ENCODE peak calls at places on chromosomes 3 and 15, in six cellular contexts. One of them, this sample, is unnamed.

GRCh38 chr3:157155591-157155990 is 4.4 kb downstream of the CCNL1 start:
- DNase-seq in Panc1: no peak
- DNase-seq in ovary: no peak
- DNase-seq in fibroblast of mammary gland: no peak
- DNase-seq in Caco-2: no peak
- DNase-seq in thyroid gland: no peak
- DNase-seq in this sample: no peak

GRCh38 chr3:47024932-47025331 is 45.5 kb downstream of the NBEAL2 start:
- DNase-seq in Panc1: no peak
- DNase-seq in ovary: no peak
- DNase-seq in fibroblast of mammary gland: peak
- DNase-seq in Caco-2: no peak
- DNase-seq in thyroid gland: no peak
- DNase-seq in this sample: no peak

GRCh38 chr3:173660645-173661299 is 263.2 kb downstream of the NLGN1 start:
- DNase-seq in Panc1: no peak
- DNase-seq in ovary: no peak
- DNase-seq in fibroblast of mammary gland: no peak
- DNase-seq in Caco-2: no peak
- DNase-seq in thyroid gland: peak
- DNase-seq in this sample: no peak

GRCh38 chr3:149610351-149611105 is 47.3 kb downstream of the WWTR1 start:
- DNase-seq in Panc1: no peak
- DNase-seq in ovary: no peak
- DNase-seq in fibroblast of mammary gland: no peak
- DNase-seq in Caco-2: no peak
- DNase-seq in thyroid gland: peak
- DNase-seq in this sample: no peak

GRCh38 chr15:36887214-36888017 is 212.9 kb downstream of the MEIS2 start:
- DNase-seq in Panc1: no peak
- DNase-seq in ovary: no peak
- DNase-seq in fibroblast of mammary gland: no peak
- DNase-seq in Caco-2: no peak
- DNase-seq in thyroid gland: no peak
- DNase-seq in this sample: no peak

GRCh38 chr15:40192942-40193341 is 32.1 kb downstream of the BUB1B start:
- DNase-seq in Panc1: no peak
- DNase-seq in ovary: no peak
- DNase-seq in fibroblast of mammary gland: peak
- DNase-seq in Caco-2: no peak
- DNase-seq in thyroid gland: no peak
- DNase-seq in this sample: no peak

GRCh38 chr3:174376346-174376745 is 482.8 kb upstream of the NAALADL2 start:
- DNase-seq in Panc1: no peak
- DNase-seq in ovary: no peak
- DNase-seq in fibroblast of mammary gland: peak
- DNase-seq in Caco-2: no peak
- DNase-seq in thyroid gland: no peak
- DNase-seq in this sample: no peak

GRCh38 chr15:40766194-40766830 is 2.4 kb downstream of the GCHFR start:
- DNase-seq in Panc1: no peak
- DNase-seq in ovary: no peak
- DNase-seq in fibroblast of mammary gland: peak
- DNase-seq in Caco-2: no peak
- DNase-seq in thyroid gland: no peak
- DNase-seq in this sample: no peak

GRCh38 chr15:65530318-65531111 is at the start of gene HACD3:
- DNase-seq in Panc1: no peak
- DNase-seq in ovary: peak
- DNase-seq in fibroblast of mammary gland: peak
- DNase-seq in Caco-2: peak
- DNase-seq in thyroid gland: peak
- DNase-seq in this sample: peak

GRCh38 chr3:128787256-128788253 is 61.6 kb downstream of the RAB7A start:
- DNase-seq in Panc1: peak
- DNase-seq in ovary: no peak
- DNase-seq in fibroblast of mammary gland: peak
- DNase-seq in Caco-2: peak
- DNase-seq in thyroid gland: peak
- DNase-seq in this sample: peak

GRCh38 chr3:31704651-31705179 is 172.0 kb downstream of the STT3B start:
- DNase-seq in Panc1: no peak
- DNase-seq in ovary: no peak
- DNase-seq in fibroblast of mammary gland: peak
- DNase-seq in Caco-2: no peak
- DNase-seq in thyroid gland: peak
- DNase-seq in this sample: no peak

GRCh38 chr3:99948467-99949089 is 130.9 kb downstream of the CMSS1 start:
- DNase-seq in Panc1: no peak
- DNase-seq in ovary: no peak
- DNase-seq in fibroblast of mammary gland: no peak
- DNase-seq in Caco-2: no peak
- DNase-seq in thyroid gland: no peak
- DNase-seq in this sample: no peak

GRCh38 chr3:1987983-1988382 is 110.7 kb upstream of the CNTN4 start:
- DNase-seq in Panc1: no peak
- DNase-seq in ovary: no peak
- DNase-seq in fibroblast of mammary gland: peak
- DNase-seq in Caco-2: peak
- DNase-seq in thyroid gland: peak
- DNase-seq in this sample: no peak

GRCh38 chr3:188061133-188061532 is 92.8 kb upstream of the LPP start:
- DNase-seq in Panc1: no peak
- DNase-seq in ovary: no peak
- DNase-seq in fibroblast of mammary gland: peak
- DNase-seq in Caco-2: peak
- DNase-seq in thyroid gland: no peak
- DNase-seq in this sample: no peak

GRCh38 chr3:182092662-182093262 is 381.0 kb downstream of the SOX2 start:
- DNase-seq in Panc1: no peak
- DNase-seq in ovary: no peak
- DNase-seq in fibroblast of mammary gland: no peak
- DNase-seq in Caco-2: peak
- DNase-seq in thyroid gland: no peak
- DNase-seq in this sample: no peak

GRCh38 chr15:59830873-59831272 is 141.8 kb upstream of the BNIP2 start:
- DNase-seq in Panc1: no peak
- DNase-seq in ovary: no peak
- DNase-seq in fibroblast of mammary gland: no peak
- DNase-seq in Caco-2: no peak
- DNase-seq in thyroid gland: no peak
- DNase-seq in this sample: no peak

GRCh38 chr3:73687081-73688004 is 62.6 kb upstream of the PDZRN3 start:
- DNase-seq in Panc1: no peak
- DNase-seq in ovary: no peak
- DNase-seq in fibroblast of mammary gland: peak
- DNase-seq in Caco-2: no peak
- DNase-seq in thyroid gland: no peak
- DNase-seq in this sample: no peak

GRCh38 chr3:186772886-186773417 is 10.4 kb upstream of the EIF4A2 start:
- DNase-seq in Panc1: no peak
- DNase-seq in ovary: peak
- DNase-seq in fibroblast of mammary gland: no peak
- DNase-seq in Caco-2: no peak
- DNase-seq in thyroid gland: peak
- DNase-seq in this sample: peak

GRCh38 chr3:69385033-69385722 is 710 bp downstream of the FRMD4B start:
- DNase-seq in Panc1: no peak
- DNase-seq in ovary: no peak
- DNase-seq in fibroblast of mammary gland: no peak
- DNase-seq in Caco-2: no peak
- DNase-seq in thyroid gland: no peak
- DNase-seq in this sample: no peak

GRCh38 chr15:33132722-33133345 is 61.7 kb downstream of the FMN1 start:
- DNase-seq in Panc1: peak
- DNase-seq in ovary: no peak
- DNase-seq in fibroblast of mammary gland: peak
- DNase-seq in Caco-2: peak
- DNase-seq in thyroid gland: peak
- DNase-seq in this sample: no peak

GRCh38 chr3:119034256-119035013 is at the start of gene IGSF11:
- DNase-seq in Panc1: no peak
- DNase-seq in ovary: peak
- DNase-seq in fibroblast of mammary gland: peak
- DNase-seq in Caco-2: peak
- DNase-seq in thyroid gland: peak
- DNase-seq in this sample: no peak
- H3K4me3 ChIP-seq in Panc1: peak
- H3K4me3 ChIP-seq in ovary: peak
- H3K4me3 ChIP-seq in fibroblast of mammary gland: peak
- H3K4me3 ChIP-seq in Caco-2: peak
- H3K4me3 ChIP-seq in thyroid gland: peak
- H3K4me3 ChIP-seq in this sample: peak

GRCh38 chr3:16211176-16211904 is 36.9 kb downstream of the GALNT15 start:
- DNase-seq in Panc1: no peak
- DNase-seq in ovary: no peak
- DNase-seq in fibroblast of mammary gland: no peak
- DNase-seq in Caco-2: no peak
- DNase-seq in thyroid gland: no peak
- DNase-seq in this sample: no peak
- TF ChIP-seq CTCF in Panc1: no peak
- TF ChIP-seq CTCF in ovary: no peak
- TF ChIP-seq CTCF in fibroblast of mammary gland: no peak
- TF ChIP-seq CTCF in Caco-2: no peak
- TF ChIP-seq CTCF in thyroid gland: no peak
- TF ChIP-seq CTCF in this sample: no peak

GRCh38 chr3:130895690-130896089 is 1.8 kb downstream of the ATP2C1 start:
- DNase-seq in Panc1: no peak
- DNase-seq in ovary: no peak
- DNase-seq in fibroblast of mammary gland: no peak
- DNase-seq in Caco-2: no peak
- DNase-seq in thyroid gland: no peak
- DNase-seq in this sample: no peak
- H3K4me3 ChIP-seq in Panc1: peak
- H3K4me3 ChIP-seq in ovary: no peak
- H3K4me3 ChIP-seq in fibroblast of mammary gland: peak
- H3K4me3 ChIP-seq in Caco-2: peak
- H3K4me3 ChIP-seq in thyroid gland: no peak
- H3K4me3 ChIP-seq in this sample: peak

DNA sequence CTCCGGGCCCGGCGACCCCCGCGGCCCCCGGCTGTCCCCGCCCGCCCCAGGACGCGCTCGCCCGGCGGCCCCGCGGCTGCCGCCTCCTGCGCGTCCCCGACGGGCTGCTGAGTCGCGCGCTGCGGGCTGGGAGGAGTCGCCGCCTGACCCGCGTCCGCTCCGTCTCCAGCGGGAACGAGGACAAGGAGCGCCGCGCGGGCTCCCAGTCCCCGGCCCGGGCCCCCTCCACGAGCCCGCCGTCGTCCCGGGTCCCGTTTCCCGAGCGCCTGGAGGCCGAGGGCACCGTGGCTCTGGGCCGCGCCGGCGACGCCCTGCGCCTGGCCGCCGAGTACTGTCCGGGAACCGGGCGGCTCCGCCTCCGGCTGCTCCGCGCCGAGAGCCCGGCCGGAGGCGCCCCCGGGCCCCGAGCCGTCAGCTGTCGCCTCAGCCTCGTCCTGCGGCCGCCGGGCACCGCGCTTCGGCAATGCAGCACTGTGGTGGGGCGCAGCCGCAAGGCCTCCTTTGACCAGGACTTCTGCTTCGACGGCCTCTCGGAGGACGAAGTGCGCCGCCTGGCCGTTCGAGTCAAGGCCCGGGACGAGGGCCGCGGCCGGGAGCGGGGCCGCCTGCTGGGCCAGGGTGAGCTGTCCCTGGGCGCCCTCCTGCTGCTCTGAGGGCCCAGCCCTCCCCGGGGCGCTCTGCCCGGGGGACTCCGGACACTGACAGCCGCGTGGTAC is 1.5 kb downstream of the C2CD4A start:
- DNase-seq in Panc1: no peak
- DNase-seq in ovary: no peak
- DNase-seq in fibroblast of mammary gland: peak
- DNase-seq in Caco-2: peak
- DNase-seq in thyroid gland: peak
- DNase-seq in this sample: no peak
- TF ChIP-seq CTCF in Panc1: peak
- TF ChIP-seq CTCF in ovary: no peak
- TF ChIP-seq CTCF in fibroblast of mammary gland: no peak
- TF ChIP-seq CTCF in Caco-2: no peak
- TF ChIP-seq CTCF in thyroid gland: no peak
- TF ChIP-seq CTCF in this sample: no peak

GRCh38 chr3:195187609-195188529 is 83.1 kb downstream of the XXYLT1 start:
- DNase-seq in Panc1: no peak
- DNase-seq in ovary: no peak
- DNase-seq in fibroblast of mammary gland: peak
- DNase-seq in Caco-2: no peak
- DNase-seq in thyroid gland: no peak
- DNase-seq in this sample: no peak
- H3K4me3 ChIP-seq in Panc1: no peak
- H3K4me3 ChIP-seq in ovary: no peak
- H3K4me3 ChIP-seq in fibroblast of mammary gland: no peak
- H3K4me3 ChIP-seq in Caco-2: no peak
- H3K4me3 ChIP-seq in thyroid gland: no peak
- H3K4me3 ChIP-seq in this sample: no peak

DNA sequence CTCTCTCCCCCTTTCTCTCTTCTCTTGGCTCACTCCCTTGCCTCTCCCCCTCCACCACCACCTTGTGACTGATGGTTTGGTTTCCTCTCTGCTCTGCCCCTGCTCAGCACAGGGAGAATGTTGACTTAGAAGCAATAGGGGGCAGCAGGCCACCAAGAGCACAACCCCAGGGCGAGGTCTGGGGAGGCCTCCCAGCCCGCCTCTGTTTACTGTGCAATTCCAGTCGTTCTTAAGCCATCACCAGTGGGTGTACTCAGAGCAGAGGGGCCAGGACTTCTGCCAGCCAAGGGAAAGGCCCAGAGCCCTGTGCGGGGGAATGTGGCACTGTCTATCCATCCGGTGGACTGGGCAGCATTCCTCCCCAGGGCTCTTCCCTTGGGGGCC is 5.7 kb upstream of the APEH start:
- DNase-seq in Panc1: no peak
- DNase-seq in ovary: no peak
- DNase-seq in fibroblast of mammary gland: no peak
- DNase-seq in Caco-2: peak
- DNase-seq in thyroid gland: no peak
- DNase-seq in this sample: no peak
- TF ChIP-seq CTCF in Panc1: no peak
- TF ChIP-seq CTCF in ovary: no peak
- TF ChIP-seq CTCF in fibroblast of mammary gland: no peak
- TF ChIP-seq CTCF in Caco-2: no peak
- TF ChIP-seq CTCF in thyroid gland: no peak
- TF ChIP-seq CTCF in this sample: no peak

DNA sequence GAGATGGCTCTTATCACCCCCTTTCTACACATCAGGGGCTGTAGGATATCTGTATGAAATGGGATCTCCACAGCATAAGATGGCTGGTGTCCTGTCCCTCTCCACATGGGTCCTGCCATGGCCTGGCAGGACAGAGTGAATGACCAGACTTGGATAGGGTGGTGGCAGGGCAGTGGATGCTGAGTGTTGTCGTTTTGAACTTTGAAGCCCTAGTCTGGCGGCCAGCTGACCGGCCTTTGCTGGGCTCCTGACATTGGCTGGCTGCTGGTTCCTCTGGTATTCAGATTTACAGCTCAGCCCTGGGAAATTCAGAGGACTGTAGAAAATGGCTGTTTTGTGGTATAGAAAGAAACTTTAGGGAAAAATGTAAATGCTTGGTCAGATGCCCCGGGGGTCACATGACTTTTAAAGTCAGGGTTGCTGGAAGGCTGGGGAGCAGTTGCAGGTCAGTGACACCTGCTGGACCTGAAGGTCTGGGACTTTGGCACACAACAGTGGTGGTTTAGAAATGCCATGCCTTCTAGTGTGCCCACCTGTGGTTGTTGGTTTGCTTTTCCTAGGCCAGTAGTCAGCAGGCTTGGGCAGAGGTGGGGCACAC is 13.5 kb upstream of the PGPEP1L start:
- DNase-seq in Panc1: no peak
- DNase-seq in ovary: no peak
- DNase-seq in fibroblast of mammary gland: no peak
- DNase-seq in Caco-2: no peak
- DNase-seq in thyroid gland: no peak
- DNase-seq in this sample: no peak
- H3K4me3 ChIP-seq in Panc1: no peak
- H3K4me3 ChIP-seq in ovary: no peak
- H3K4me3 ChIP-seq in fibroblast of mammary gland: no peak
- H3K4me3 ChIP-seq in Caco-2: no peak
- H3K4me3 ChIP-seq in thyroid gland: no peak
- H3K4me3 ChIP-seq in this sample: no peak

This sample was measured in GM12864.